ENCODE peak calls at places on chromosomes 13 and 19, in five cellular contexts. T is hepatocyte; B is stimulated activated CD4-positive, alpha-beta T cell treated with anti-CD3 and anti-CD28 coated beads, Interleukin-4, amount 100 ng/mL, for 24 hours; Y is activated CD4-positive, alpha-beta T cell treated with anti-CD3 and anti-CD28 coated beads, Interleukin-2, amount 10 ng/mL, durations not matched to agents 7 days and 5 days; J is fibroblast of lung. S is an unnamed sample.

GRCh38 chr19:54114340-54114826 is 1.1 kb downstream of the TFPT start:
- DNase-seq in Y (peak), J (peak), T (peak), B (peak), S (peak)

GRCh38 chr13:30997697-30998547 is 65.5 kb downstream of the TEX26 start:
- DNase-seq in J (no peak), B (no peak), Y (no peak), T (no peak), S (no peak)

GRCh38 chr19:9850235-9850959 is 15.3 kb downstream of the PIN1 start:
- DNase-seq in J (no peak), B (no peak), T (no peak), Y (no peak), S (no peak)

GRCh38 chr13:76853481-76853880 is 32.7 kb downstream of the KCTD12 start:
- DNase-seq in Y (no peak), T (no peak), J (peak), B (no peak), S (peak)

GRCh38 chr19:38869836-38870607 is 8.1 kb downstream of the RINL start:
- DNase-seq in J (peak), Y (peak), B (peak), T (peak), S (peak)

GRCh38 chr13:110118106-110118505 is 188.9 kb downstream of the COL4A1 start:
- DNase-seq in Y (no peak), J (no peak), T (no peak), B (no peak), S (no peak)

GRCh38 chr19:32876919-32877285 is 7.3 kb upstream of the SLC7A9 start:
- DNase-seq in T (peak), B (no peak), J (peak), Y (no peak), S (peak)

GRCh38 chr13:79631260-79631659 is 150.3 kb downstream of the NDFIP2 start:
- DNase-seq in Y (no peak), J (peak), T (peak), B (no peak), S (peak)

GRCh38 chr13:40562975-40563349 is 103.5 kb downstream of the FOXO1 start:
- DNase-seq in J (peak), Y (no peak), B (no peak), T (no peak), S (peak)

GRCh38 chr13:101452519-101453485 is at the start of gene ITGBL1:
- DNase-seq in T (no peak), Y (no peak), J (no peak), B (no peak), S (peak)

GRCh38 chr19:35869327-35870123 is 1.2 kb downstream of the APLP1 start:
- DNase-seq in J (peak), Y (peak), B (peak), T (peak), S (peak)

GRCh38 chr19:18086590-18087138 is at the start of gene IL12RB1:
- DNase-seq in T (no peak), Y (peak), B (peak), J (no peak), S (no peak)

S was measured in astrocyte of the hippocampus.